ENCODE peak calls at places on chromosomes 11 and 22, in five cellular contexts. G is CD8-positive, alpha-beta T cell; H is H7; Q is CD4-positive, CD25-positive, alpha-beta regulatory T cell; T is effector memory CD4-positive, alpha-beta T cell. U is an unnamed sample.

GRCh38 chr11:78341841-78342240 is 75.8 kb downstream of the GAB2 start:
- DNase-seq in Q (no peak), G (no peak), T (no peak), H (no peak), U (no peak)

GRCh38 chr11:19389787-19390303 is 149.1 kb upstream of the E2F8 start:
- DNase-seq in T (no peak), Q (no peak), G (no peak), H (no peak), U (no peak)

GRCh38 chr11:3135491-3136440 is 29.3 kb downstream of the OSBPL5 start:
- DNase-seq in G (no peak), T (no peak), Q (no peak), H (peak), U (peak)

GRCh38 chr11:88016392-88017020 is 158.7 kb downstream of the RAB38 start:
- DNase-seq in Q (peak), T (peak), G (peak), H (peak), U (no peak)

GRCh38 chr11:74325649-74326645 is 14.5 kb upstream of the P4HA3 start:
- DNase-seq in G (no peak), T (no peak), Q (no peak), H (no peak), U (no peak)

GRCh38 chr11:26793517-26793916 is 71.7 kb upstream of the SLC5A12 start:
- DNase-seq in Q (no peak), T (no peak), G (no peak), H (no peak), U (no peak)

GRCh38 chr11:64516226-64516625 is 74.8 kb upstream of the SLC22A12 start:
- DNase-seq in H (no peak), Q (peak), T (no peak), G (no peak), U (no peak)

GRCh38 chr22:28560005-28560742 is 119.5 kb downstream of the TTC28 start:
- DNase-seq in H (no peak), Q (no peak), G (no peak), T (no peak), U (no peak)

GRCh38 chr22:36184433-36185035 is 17.1 kb downstream of the APOL4 start:
- DNase-seq in T (no peak), Q (no peak), H (no peak), G (no peak), U (no peak)

GRCh38 chr22:31139866-31140716 is at the start of gene PLA2G3:
- DNase-seq in G (no peak), Q (no peak), H (peak), T (no peak), U (no peak)

GRCh38 chr11:9566561-9567063 is 6.9 kb upstream of the WEE1 start:
- DNase-seq in T (no peak), G (no peak), H (no peak), Q (no peak), U (no peak)
- H3K4me3 ChIP-seq in T (no peak), G (no peak), H (no peak), Q (no peak), U (no peak)

DNA sequence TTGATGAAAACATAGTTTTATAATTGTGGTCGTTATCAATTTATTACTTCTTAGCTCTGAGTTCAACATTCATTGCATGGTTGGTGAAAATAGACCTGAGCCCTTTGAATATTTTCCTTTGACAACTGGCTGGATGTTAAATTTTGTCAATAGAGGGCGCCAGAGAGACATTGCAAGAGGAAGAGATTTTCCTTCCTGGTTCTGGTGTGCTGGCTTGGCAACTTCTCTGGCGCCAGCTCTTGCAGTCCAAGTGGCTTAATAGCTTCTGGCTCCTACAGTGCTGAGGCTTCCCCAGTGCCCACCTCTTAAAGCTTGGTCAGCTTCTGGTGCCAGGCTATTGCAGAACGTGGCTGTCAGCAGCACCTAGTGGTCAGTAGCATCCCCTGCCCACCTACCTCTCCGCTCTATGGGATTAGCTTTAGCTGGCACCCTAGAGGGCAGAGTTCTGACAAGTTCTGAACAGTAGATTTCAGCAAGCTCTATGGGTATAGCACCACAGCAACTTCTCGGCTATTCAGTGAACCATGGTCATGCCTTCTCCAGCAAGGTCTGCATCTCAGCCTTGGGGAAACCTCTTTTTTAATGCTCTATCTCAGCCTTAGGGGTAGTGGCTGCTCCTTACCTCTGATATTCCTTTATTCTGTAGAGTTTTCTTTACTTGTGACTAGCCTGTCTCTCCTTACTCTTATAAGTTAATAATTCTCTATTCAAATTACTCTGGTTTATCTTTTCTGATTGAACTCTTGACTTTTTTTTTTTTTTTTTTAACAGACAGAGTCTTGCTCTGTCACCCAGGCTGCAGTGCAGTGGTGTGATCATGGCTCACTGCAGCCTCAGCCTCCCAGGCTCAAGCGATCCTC is 59.4 kb downstream of the ACER3 start:
- DNase-seq in Q (peak), T (peak), G (peak), H (peak), U (peak)
- H3K4me3 ChIP-seq in Q (peak), T (no peak), G (peak), H (no peak), U (no peak)

DNA sequence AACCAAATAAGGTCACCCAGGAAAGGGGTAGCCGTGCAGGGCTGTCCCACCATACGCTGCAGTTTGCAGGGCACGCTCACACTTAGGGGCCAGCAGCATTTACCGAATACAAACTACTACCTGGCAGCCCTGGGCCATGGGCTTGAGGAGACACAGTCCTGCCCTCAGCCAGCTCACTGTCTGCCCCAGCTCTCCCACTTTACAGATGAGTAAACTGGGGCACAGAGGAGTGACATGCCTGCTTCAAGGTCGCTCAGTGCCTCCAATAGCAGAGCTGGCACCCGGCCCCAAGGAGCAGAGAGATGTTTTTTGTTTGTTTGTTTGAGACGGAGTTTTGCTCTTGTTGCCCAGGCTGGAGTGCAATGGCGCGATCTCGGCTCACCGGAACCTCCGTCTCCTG is 2.8 kb downstream of the FADS3 start:
- DNase-seq in H (no peak), G (no peak), Q (no peak), T (no peak), U (no peak)
- H3K4me3 ChIP-seq in H (no peak), G (no peak), Q (no peak), T (no peak), U (no peak)

GRCh38 chr22:24389680-24390079 is 37.7 kb upstream of the ADORA2A start:
- DNase-seq in G (no peak), H (no peak), Q (no peak), T (no peak), U (no peak)
- H3K4me3 ChIP-seq in G (no peak), H (no peak), Q (no peak), T (no peak), U (no peak)

DNA sequence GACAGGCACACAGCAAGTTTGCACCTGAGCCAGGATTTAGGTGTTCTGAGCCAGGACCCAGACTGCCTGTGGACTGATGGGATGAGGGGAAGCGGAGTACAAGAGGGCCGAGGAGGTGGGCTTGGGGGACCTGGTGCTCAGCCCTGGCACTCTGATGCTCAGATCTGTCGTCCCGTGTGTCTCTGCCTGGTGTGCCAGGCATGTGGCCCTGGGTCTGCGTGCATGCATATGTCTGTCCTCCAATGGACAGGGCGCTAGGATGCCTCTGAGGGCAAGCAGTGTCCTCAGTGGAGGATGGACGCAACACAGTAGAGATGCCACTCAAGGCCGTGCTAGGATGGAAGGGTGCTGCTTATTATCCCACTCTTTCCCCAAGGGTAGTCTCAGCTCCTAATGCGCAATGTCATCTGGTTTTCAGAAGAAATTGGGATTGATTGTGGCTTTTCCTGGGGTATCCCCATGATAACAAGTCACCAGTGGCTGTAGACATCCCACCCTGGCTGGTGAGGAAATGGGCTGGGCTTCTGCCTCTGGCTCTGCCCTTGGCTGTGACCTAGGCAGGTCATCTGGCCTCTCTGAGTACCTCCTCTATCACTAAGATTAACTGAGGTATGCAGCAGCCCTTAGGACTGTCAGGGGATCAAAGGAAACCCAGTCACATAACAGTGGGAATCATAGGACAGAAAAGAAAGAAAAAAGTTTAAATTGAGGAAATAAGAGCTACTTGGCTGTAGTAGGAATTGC is 35.7 kb upstream of the SUSD2 start:
- DNase-seq in G (no peak), Q (no peak), T (no peak), H (no peak), U (no peak)
- H3K4me3 ChIP-seq in G (no peak), Q (peak), T (no peak), H (no peak), U (no peak)

DNA sequence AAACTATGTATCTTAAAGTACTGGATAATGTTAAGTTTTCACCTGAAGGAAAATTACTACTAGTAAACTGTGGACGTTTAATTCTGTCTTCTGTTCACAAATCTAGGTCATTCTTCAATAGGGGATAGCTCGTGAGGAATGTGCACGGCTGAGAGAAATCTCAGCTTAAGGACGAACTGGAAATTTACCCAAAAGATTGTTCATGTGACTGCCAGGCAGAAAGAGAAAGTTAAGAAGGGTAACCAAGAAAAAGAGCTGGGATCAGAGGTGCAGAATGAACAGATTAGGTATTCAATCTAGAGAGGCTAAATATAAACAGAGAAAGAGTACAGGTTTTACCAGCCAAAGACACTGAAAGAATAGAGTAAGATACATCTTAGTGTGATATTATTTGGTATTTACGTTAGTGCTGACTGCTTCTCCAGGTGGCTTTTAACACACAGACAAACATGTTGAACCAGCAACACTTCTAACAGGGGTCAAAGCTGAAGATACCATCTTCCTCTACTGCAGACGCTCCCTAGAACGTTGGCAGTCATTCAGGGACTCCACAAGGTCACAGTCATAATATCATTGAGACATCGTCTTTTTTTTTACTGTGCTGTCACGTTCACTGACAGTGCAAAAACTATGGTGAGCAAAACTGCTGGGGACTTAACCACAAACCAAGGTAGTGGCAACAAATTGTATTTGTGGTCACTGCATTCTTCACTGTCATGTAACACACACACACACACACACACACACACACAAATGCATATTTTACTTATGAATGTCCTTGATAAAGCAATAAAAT is 245.1 kb downstream of the CASP12 start:
- DNase-seq in Q (peak), T (no peak), H (no peak), G (no peak), U (no peak)
- H3K4me3 ChIP-seq in Q (peak), T (no peak), H (no peak), G (no peak), U (no peak)

DNA sequence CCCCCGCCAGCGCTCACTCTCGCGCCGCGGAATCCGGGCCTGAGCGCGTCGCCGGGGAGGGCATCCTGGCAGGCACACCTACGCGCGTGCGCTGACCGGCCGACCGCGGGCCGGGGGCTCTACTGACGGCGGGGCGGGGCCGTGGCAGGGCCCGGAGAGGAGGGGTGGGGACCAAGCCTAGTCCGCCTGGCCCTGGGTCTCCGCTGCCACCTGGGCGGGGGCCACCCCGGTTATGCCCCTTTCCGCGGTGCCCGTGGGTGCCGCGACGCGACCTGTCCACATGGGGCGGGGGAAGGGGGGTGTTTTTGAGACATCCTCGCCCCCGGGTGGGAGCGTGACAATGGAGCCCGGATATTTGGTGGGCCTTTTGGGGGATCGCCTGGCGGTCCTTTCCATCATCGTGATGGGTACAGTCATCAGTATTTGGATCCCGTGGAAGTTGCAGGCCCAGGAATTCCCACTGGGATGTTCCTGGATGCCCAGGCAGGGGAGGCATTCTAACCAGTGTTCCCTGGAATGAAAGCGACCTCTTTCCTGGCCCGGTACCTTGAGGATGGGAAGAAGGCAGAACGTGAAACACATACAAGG is 2.2 kb downstream of the NCAM1 start:
- DNase-seq in H (peak), Q (no peak), G (no peak), T (no peak), U (no peak)
- H3K4me3 ChIP-seq in H (peak), Q (no peak), G (no peak), T (no peak), U (peak)